ENCODE peak calls at places on chromosomes 4 and X, in four cellular contexts. One of them, this sample, is unnamed.
A peak's percentile ranks its signal among the peaks of the same experiment; 100 is the strongest.

GRCh38 chr4:17066972-17067371 is 168.5 kb upstream of the LDB2 start:
- DNase-seq in GM12878: no peak
- DNase-seq in NT2/D1: no peak
- DNase-seq in H1: no peak
- DNase-seq in this sample: no peak

GRCh38 chr4:109462802-109463201 is 29.2 kb downstream of the SEC24B start:
- DNase-seq in GM12878: no peak
- DNase-seq in NT2/D1: no peak
- DNase-seq in H1: no peak
- DNase-seq in this sample: peak; percentile 28

GRCh38 chr4:85152490-85152889 is 186.0 kb upstream of the WDFY3 start:
- DNase-seq in GM12878: no peak
- DNase-seq in NT2/D1: no peak
- DNase-seq in H1: no peak
- DNase-seq in this sample: no peak

GRCh38 chrX:47177079-47177478 is 16.6 kb upstream of the UBA1 start:
- DNase-seq in GM12878: no peak
- DNase-seq in NT2/D1: no peak
- DNase-seq in H1: no peak
- DNase-seq in this sample: no peak

GRCh38 chr4:180799798-180800197 is 1443.4 kb upstream of the TENM3 start:
- DNase-seq in GM12878: no peak
- DNase-seq in NT2/D1: no peak
- DNase-seq in H1: no peak
- DNase-seq in this sample: no peak

GRCh38 chr4:90357117-90357710 is 230.0 kb downstream of the CCSER1 start:
- DNase-seq in GM12878: no peak
- DNase-seq in NT2/D1: peak; percentile 36
- DNase-seq in H1: no peak
- DNase-seq in this sample: peak; percentile 26

GRCh38 chr4:176376032-176376614 is 56.4 kb downstream of the SPCS3 start:
- DNase-seq in GM12878: no peak
- DNase-seq in NT2/D1: no peak
- DNase-seq in H1: no peak
- DNase-seq in this sample: peak; percentile 9

GRCh38 chrX:12878536-12878935 is 11.7 kb downstream of the TLR7 start:
- DNase-seq in GM12878: no peak
- DNase-seq in NT2/D1: no peak
- DNase-seq in H1: no peak
- DNase-seq in this sample: no peak

GRCh38 chr4:111230265-111230664 is 607.4 kb upstream of the PITX2 start:
- DNase-seq in GM12878: no peak
- DNase-seq in NT2/D1: no peak
- DNase-seq in H1: no peak
- DNase-seq in this sample: no peak

GRCh38 chrX:51242212-51242611 is 90.4 kb upstream of the NUDT10 start:
- DNase-seq in GM12878: no peak
- DNase-seq in NT2/D1: no peak
- DNase-seq in H1: no peak
- DNase-seq in this sample: no peak

GRCh38 chrX:19912-20571 is 261.1 kb upstream of the PLCXD1 start:
- DNase-seq in GM12878: no peak
- DNase-seq in NT2/D1: no peak
- DNase-seq in H1: no peak
- DNase-seq in this sample: no peak

GRCh38 chr4:148300877-148301276 is 141.3 kb downstream of the NR3C2 start:
- DNase-seq in GM12878: no peak
- DNase-seq in NT2/D1: peak; percentile 33
- DNase-seq in H1: no peak
- DNase-seq in this sample: no peak

GRCh38 chr4:1345905-1346780 is 865 bp upstream of the UVSSA start:
- DNase-seq in GM12878: no peak
- DNase-seq in NT2/D1: peak; percentile 49
- DNase-seq in H1: no peak
- DNase-seq in this sample: peak; percentile 67

GRCh38 chr4:48725414-48725813 is 54.7 kb downstream of the FRYL start:
- DNase-seq in GM12878: no peak
- DNase-seq in NT2/D1: no peak
- DNase-seq in H1: no peak
- DNase-seq in this sample: no peak

GRCh38 chrX:54479471-54480122 is 16.4 kb downstream of the FGD1 start:
- DNase-seq in GM12878: no peak
- DNase-seq in NT2/D1: peak; percentile 65
- DNase-seq in H1: no peak
- DNase-seq in this sample: no peak

GRCh38 chr4:183989471-183989870 is 84.4 kb downstream of the STOX2 start:
- DNase-seq in GM12878: no peak
- DNase-seq in NT2/D1: no peak
- DNase-seq in H1: no peak
- DNase-seq in this sample: no peak

GRCh38 chr4:10810411-10810810 is 125.8 kb upstream of the CLNK start:
- DNase-seq in GM12878: no peak
- DNase-seq in NT2/D1: no peak
- DNase-seq in H1: no peak
- DNase-seq in this sample: no peak

GRCh38 chr4:174119818-174120217 is 163.6 kb downstream of the FBXO8 start:
- DNase-seq in GM12878: no peak
- DNase-seq in NT2/D1: no peak
- DNase-seq in H1: no peak
- DNase-seq in this sample: no peak

GRCh38 chrX:10239611-10240064 is 82.9 kb downstream of the CLCN4 start:
- DNase-seq in GM12878: no peak
- DNase-seq in NT2/D1: no peak
- DNase-seq in H1: no peak
- DNase-seq in this sample: no peak

GRCh38 chr4:66558651-66559050 is 888.4 kb upstream of the EPHA5 start:
- DNase-seq in GM12878: no peak
- DNase-seq in NT2/D1: no peak
- DNase-seq in H1: no peak
- DNase-seq in this sample: no peak

GRCh38 chr4:109174224-109174953 is 128.1 kb downstream of the COL25A1 start:
- DNase-seq in GM12878: no peak
- DNase-seq in NT2/D1: no peak
- DNase-seq in H1: no peak
- DNase-seq in this sample: no peak

GRCh38 chrX:7132335-7133035 is 15.0 kb upstream of the STS start:
- DNase-seq in GM12878: no peak
- DNase-seq in NT2/D1: peak; percentile 54
- DNase-seq in H1: peak; percentile 43
- DNase-seq in this sample: peak; percentile 6

GRCh38 chrX:132676561-132677186 is 187.8 kb upstream of the MBNL3 start:
- DNase-seq in GM12878: no peak
- DNase-seq in NT2/D1: no peak
- DNase-seq in H1: no peak
- DNase-seq in this sample: peak; percentile 18

GRCh38 chr4:8906991-8907595 is 35.5 kb upstream of the HMX1 start:
- DNase-seq in GM12878: no peak
- DNase-seq in NT2/D1: no peak
- DNase-seq in H1: no peak
- DNase-seq in this sample: no peak

GRCh38 chrX:112961981-112962380 is 121.3 kb upstream of the AMOT start:
- DNase-seq in GM12878: no peak
- DNase-seq in NT2/D1: no peak
- DNase-seq in H1: no peak
- DNase-seq in this sample: no peak

GRCh38 chr4:30938956-30939528 is 218.9 kb downstream of the PCDH7 start:
- DNase-seq in GM12878: no peak
- DNase-seq in NT2/D1: no peak
- DNase-seq in H1: no peak
- DNase-seq in this sample: no peak

GRCh38 chrX:16743604-16744325 is 24.4 kb downstream of the SYAP1 start:
- DNase-seq in GM12878: no peak
- DNase-seq in NT2/D1: no peak
- DNase-seq in H1: no peak
- DNase-seq in this sample: no peak

GRCh38 chrX:121851033-121851432 is 803.6 kb downstream of the GLUD2 start:
- DNase-seq in GM12878: no peak
- DNase-seq in NT2/D1: no peak
- DNase-seq in H1: no peak
- DNase-seq in this sample: no peak

GRCh38 chr4:131316086-131316485 is 1833.0 kb upstream of the PCDH10 start:
- DNase-seq in GM12878: no peak
- DNase-seq in NT2/D1: no peak
- DNase-seq in H1: no peak
- DNase-seq in this sample: no peak
- TF ChIP-seq SUZ12 in GM12878: no peak
- TF ChIP-seq SUZ12 in NT2/D1: no peak
- TF ChIP-seq SUZ12 in H1: no peak
- TF ChIP-seq SUZ12 in this sample: no peak

DNA sequence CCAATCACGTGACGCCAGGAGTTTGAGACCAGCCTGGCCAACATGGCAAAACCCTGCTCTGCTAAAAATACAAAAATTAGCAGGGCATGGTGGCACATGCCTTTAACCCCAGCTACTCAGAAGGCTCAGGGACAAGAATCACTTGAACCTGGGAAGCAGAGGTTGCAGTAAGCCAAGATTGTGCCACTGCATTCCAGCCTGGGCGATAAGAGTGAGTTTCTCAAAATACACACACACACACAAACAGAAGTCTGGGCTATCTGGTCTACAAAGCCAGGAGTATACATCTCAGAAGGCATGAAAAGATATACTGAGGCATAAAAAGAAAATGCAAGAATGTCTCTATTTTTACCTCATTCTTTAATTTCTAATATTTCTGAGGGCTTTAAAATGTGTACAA is 11.3 kb downstream of the YTHDC1 start:
- DNase-seq in GM12878: no peak
- DNase-seq in NT2/D1: no peak
- DNase-seq in H1: no peak
- DNase-seq in this sample: no peak
- TF ChIP-seq SUZ12 in GM12878: no peak
- TF ChIP-seq SUZ12 in NT2/D1: no peak
- TF ChIP-seq SUZ12 in H1: no peak
- TF ChIP-seq SUZ12 in this sample: no peak

GRCh38 chr4:185867770-185868169 is 55.8 kb upstream of the SORBS2 start:
- DNase-seq in GM12878: no peak
- DNase-seq in NT2/D1: no peak
- DNase-seq in H1: no peak
- DNase-seq in this sample: no peak
- TF ChIP-seq SUZ12 in GM12878: no peak
- TF ChIP-seq SUZ12 in NT2/D1: no peak
- TF ChIP-seq SUZ12 in H1: no peak
- TF ChIP-seq SUZ12 in this sample: no peak

GRCh38 chr4:88725986-88726385 is 28.4 kb upstream of the NAP1L5 start:
- DNase-seq in GM12878: no peak
- DNase-seq in NT2/D1: no peak
- DNase-seq in H1: no peak
- DNase-seq in this sample: no peak
- TF ChIP-seq SUZ12 in GM12878: no peak
- TF ChIP-seq SUZ12 in NT2/D1: no peak
- TF ChIP-seq SUZ12 in H1: no peak
- TF ChIP-seq SUZ12 in this sample: no peak

DNA sequence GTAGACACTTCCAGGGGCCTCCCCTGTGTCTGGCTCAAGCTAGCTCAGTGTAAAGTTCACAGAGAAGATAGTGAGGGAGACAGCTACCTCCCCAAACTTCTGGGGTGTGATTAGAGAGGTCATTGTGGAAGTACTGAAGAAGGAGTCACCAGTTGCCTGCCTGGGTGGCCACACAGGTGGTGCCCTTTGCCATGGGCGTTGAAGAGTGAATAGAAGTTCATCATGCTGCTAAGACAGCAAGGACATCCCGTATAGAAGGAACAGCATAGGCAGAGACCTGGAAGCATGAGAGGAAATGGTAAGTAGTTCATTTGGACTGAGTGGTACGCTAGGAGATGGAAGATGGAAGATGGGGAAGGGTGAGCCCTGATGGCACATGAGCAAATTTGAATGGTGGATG is 110.1 kb downstream of the PJA1 start:
- DNase-seq in GM12878: no peak
- DNase-seq in NT2/D1: no peak
- DNase-seq in H1: no peak
- DNase-seq in this sample: no peak
- TF ChIP-seq SUZ12 in GM12878: no peak
- TF ChIP-seq SUZ12 in NT2/D1: no peak
- TF ChIP-seq SUZ12 in H1: no peak
- TF ChIP-seq SUZ12 in this sample: no peak

DNA sequence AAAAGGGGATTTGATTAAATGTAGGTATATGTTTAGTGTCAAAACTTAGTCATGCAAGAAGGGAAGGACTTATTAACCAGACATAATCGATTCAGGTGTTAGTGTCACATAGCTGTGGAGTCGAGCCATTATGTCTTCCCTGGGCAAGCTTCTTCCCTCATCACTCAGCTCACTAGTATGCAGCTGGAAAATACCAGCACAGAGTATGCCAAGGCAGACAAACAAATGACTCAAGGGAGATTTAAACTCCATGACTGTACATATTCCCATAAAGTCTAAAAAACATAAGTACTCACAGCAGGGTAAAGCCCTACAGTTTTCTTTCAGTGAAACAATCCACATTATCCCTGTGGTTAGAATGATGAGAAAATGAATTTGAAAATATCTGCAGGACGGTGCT is 304.5 kb downstream of the CBLL2 start:
- DNase-seq in GM12878: no peak
- DNase-seq in NT2/D1: no peak
- DNase-seq in H1: no peak
- DNase-seq in this sample: no peak
- TF ChIP-seq SUZ12 in GM12878: no peak
- TF ChIP-seq SUZ12 in NT2/D1: no peak
- TF ChIP-seq SUZ12 in H1: no peak
- TF ChIP-seq SUZ12 in this sample: no peak

GRCh38 chr4:61638600-61638999 is 438.5 kb downstream of the ADGRL3 start:
- DNase-seq in GM12878: no peak
- DNase-seq in NT2/D1: no peak
- DNase-seq in H1: no peak
- DNase-seq in this sample: no peak
- TF ChIP-seq SUZ12 in GM12878: no peak
- TF ChIP-seq SUZ12 in NT2/D1: no peak
- TF ChIP-seq SUZ12 in H1: no peak
- TF ChIP-seq SUZ12 in this sample: no peak

This sample was measured in HEK293T.